ENCODE peak calls at places on chromosomes 4 and X, in five cellular contexts. J is K562, I is GM12891, E is GM12878, X is HepG2. U is an unnamed sample.

GRCh38 chrX:133374874-133375387 is 40.4 kb downstream of the GPC4 start:
- DNase-seq in J (no peak), I (no peak), E (no peak), X (no peak), U (no peak)

GRCh38 chrX:78333521-78333920 is 6.1 kb upstream of the CYSLTR1 start:
- DNase-seq in J (no peak), I (no peak), E (no peak), X (no peak), U (no peak)

GRCh38 chr4:3469386-3470243 is 6.5 kb downstream of the DOK7 start:
- DNase-seq in J (no peak), I (no peak), E (no peak), X (no peak), U (no peak)

GRCh38 chrX:99469439-99469838 is 940.6 kb downstream of the PCDH19 start:
- DNase-seq in J (no peak), I (no peak), E (no peak), X (no peak), U (no peak)

GRCh38 chrX:12405306-12405705 is 267.0 kb downstream of the FRMPD4 start:
- DNase-seq in J (no peak), I (no peak), E (no peak), X (no peak), U (no peak)

GRCh38 chr4:182212211-182212761 is 30.9 kb upstream of the TENM3 start:
- DNase-seq in J (no peak), I (no peak), E (no peak), X (no peak), U (no peak)

GRCh38 chr4:159434496-159435241 is 331.8 kb downstream of the RAPGEF2 start:
- DNase-seq in J (no peak), I (no peak), E (no peak), X (no peak), U (no peak)

GRCh38 chrX:2188316-2188715 is 312.5 kb downstream of the DHRSX start:
- DNase-seq in J (peak; percentile 65), I (no peak), E (no peak), X (peak; percentile 54), U (no peak)

GRCh38 chr4:11813951-11814446 is 385.3 kb upstream of the HS3ST1 start:
- DNase-seq in J (no peak), I (no peak), E (no peak), X (no peak), U (no peak)

GRCh38 chrX:129905787-129906580 is at the start of gene UTP14A:
- DNase-seq in J (peak; percentile 96), I (peak; percentile 42), E (peak; percentile 68), X (peak; percentile 87), U (peak; percentile 51)
- TF ChIP-seq POLR2A in J (peak; percentile 92), I (peak; percentile 75), E (peak; percentile 76), X (peak; percentile 67), U (peak; percentile 69)

GRCh38 chr4:153467154-153467896 is 1.2 kb downstream of the TMEM131L start:
- DNase-seq in J (peak; percentile 85), I (peak; percentile 68), E (peak; percentile 88), X (peak; percentile 52), U (peak; percentile 72)
- TF ChIP-seq POLR2AphosphoS5 in J (no peak), I (peak; percentile 67), E (peak; percentile 81), X (no peak), U (peak; percentile 69)

GRCh38 chrX:104330966-104331365 is 76.2 kb upstream of the ESX1 start:
- DNase-seq in J (no peak), I (no peak), E (no peak), X (no peak), U (no peak)

GRCh38 chrX:104334971-104335370 is 80.2 kb upstream of the ESX1 start:
- DNase-seq in J (no peak), I (no peak), E (no peak), X (no peak), U (no peak)

DNA sequence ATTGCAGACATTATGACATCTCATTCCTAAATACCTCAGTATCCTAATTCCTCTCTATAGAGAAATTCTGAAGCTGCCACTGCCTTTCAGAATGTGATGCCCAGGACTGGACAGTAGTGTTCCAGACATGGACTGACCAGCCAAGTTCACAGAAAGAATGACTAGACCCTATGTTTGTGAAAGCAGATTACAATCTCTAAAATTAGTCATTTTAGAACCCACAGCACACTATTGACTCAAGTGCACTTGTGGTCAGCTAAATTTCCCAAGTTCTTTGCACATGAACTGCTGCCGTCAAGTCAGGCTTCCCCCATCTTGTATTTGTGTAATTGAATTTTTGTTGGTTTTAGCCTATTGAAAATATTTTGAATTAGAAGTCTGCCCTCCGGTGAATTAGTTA is 81.0 kb upstream of the ESX1 start:
- DNase-seq in J (no peak), I (no peak), E (no peak), X (no peak), U (no peak)
- TF ChIP-seq TAF1 in J (no peak), I (no peak), E (no peak), X (no peak), U (no peak)

DNA sequence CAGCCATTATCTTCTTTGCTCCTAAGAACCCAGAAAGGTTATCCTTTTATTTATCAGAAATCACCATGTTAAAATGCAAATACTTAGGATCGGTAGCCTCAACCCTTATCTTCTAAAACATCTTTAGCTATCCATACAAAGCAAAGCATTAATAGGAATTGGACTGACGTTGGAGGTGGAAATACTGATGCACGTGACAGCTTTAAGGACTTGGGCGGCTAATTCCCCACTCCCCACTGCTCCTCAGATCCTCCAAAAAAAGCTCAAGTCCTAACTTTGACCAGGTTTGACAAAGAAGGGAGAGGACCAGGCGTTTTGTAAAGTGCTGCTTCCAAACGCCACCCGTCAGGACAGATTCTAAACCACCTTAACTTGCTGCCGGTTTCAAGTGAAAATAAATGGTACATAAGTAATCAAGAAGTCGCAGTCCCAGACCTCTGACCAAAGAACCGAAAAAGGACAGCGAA is 496 bp upstream of the SPCS3 start:
- DNase-seq in J (no peak), I (no peak), E (no peak), X (no peak), U (no peak)
- TF ChIP-seq POLR2A in J (peak; percentile 70), I (no peak), E (no peak), X (no peak), U (no peak)

GRCh38 chr4:185128272-185129119 is 14.6 kb upstream of the SLC25A4 start:
- DNase-seq in J (no peak), I (peak; percentile 51), E (no peak), X (no peak), U (peak; percentile 56)
- TF ChIP-seq POLR2AphosphoS5 in J (no peak), I (no peak), E (no peak), X (no peak), U (no peak)

DNA sequence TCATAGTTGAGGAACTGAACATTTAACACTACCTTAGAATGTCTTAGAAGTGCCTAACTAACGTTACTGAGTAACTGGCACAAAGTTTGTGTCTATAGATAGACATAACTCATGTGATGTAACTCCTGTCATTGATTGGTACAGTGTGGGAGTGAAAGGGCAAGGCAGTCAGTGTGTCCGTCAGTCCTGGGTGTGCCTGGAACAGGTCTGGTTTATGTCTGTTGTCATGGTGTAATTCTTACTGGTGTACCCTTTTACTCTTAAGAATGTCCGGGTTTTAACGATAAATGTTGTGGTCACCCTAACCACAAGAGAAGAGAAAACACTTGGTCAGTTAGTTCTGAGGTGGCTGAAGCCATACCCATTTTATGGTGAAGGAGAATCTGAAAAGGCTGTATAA is 93.1 kb upstream of the ESX1 start:
- DNase-seq in J (no peak), I (no peak), E (no peak), X (no peak), U (no peak)
- TF ChIP-seq TAF1 in J (no peak), I (no peak), E (no peak), X (no peak), U (no peak)

DNA sequence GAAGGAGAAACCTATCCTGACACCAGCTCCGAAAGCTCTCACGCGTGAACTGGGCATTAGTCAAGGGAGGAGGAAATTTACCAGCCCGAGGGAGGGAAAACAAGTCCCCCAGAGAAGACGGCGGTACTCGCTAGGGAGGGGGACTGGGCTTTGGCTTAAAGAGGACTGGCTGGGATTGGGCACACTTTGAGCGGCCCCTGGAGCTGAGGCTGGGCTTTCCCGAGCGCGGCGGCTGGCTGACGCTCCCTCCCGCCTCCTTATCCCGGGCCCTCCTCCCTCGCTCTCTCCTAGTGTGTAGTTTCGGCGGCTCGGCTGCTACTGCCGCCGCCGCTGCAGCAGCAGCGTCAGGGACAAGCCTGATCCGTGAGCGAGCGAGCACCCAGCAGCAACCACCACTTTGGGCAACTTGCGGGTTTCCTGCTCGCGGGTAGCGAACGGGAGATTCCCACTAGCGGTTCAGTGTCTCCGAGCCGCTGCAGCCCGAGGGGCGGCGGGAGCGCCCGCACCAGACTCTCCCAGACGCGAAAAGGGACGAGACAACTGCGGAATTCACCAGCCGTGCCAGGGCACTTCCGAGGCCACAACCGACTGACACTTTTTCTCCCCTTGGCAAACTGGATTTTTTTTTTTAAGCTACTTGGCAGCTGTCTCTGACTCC is 677 bp upstream of the PCDH7 start:
- DNase-seq in J (no peak), I (no peak), E (no peak), X (no peak), U (peak; percentile 13)
- TF ChIP-seq POLR2A in J (no peak), I (no peak), E (no peak), X (no peak), U (no peak)

DNA sequence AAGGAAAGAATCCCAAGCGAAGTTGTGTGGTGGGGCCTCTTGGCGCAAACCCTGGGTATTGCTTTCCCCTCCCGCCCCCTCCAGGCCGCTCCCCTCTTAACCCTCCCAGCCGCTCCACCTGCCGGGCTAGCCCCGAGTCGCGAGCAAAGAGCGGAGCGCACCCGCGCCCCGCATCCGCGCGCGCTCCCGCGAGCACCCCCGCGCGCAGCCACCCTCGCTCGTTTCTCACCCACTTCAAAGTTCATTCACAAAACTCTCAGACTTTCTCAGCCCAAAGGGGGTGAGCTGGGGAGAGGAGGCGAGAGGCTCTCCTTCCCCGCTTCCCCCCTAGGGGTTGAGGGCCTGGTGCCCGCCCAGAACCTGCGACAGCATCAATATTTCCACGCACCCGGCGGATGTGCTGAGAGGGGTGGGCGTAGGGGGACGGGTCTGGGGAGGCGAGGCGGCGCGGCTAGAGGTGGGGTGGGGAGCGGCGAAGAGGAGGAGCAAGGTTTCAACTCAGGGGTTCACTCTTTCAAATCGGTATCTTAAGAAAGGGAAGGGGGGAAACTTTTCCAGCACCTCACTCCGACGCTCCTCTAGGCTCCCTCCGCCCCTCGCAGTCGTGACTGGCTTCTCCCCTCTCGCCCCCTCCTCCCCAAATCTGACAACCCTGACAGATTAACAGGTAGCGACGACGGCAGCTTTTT is 1.8 kb downstream of the MAML3 start:
- DNase-seq in J (peak; percentile 60), I (peak; percentile 27), E (no peak), X (no peak), U (peak; percentile 31)
- TF ChIP-seq POLR2AphosphoS5 in J (no peak), I (no peak), E (no peak), X (no peak), U (no peak)

DNA sequence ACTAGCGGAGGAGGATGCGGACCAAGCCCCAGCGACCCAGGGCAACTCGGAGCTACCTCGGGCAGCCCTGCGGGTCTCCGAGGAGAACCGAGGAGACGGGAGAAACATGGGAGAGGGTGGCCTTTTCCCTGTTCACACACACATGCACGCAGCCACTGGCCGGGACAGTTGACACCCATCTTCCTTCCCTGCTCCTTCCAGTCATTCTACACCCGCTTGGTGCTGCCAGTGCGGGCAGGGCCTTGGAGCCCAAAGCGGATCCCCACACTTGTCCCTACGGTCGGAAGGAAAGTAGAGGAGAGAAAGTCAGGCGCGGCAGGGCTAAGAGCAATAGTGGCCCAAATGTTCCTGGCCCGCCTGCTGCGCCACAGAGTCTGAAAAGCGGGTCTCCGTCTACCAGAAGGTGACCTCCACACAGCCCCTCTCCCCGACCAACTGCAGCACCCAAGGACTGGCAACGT is 1.1 kb upstream of the PPP3CA start:
- DNase-seq in J (no peak), I (no peak), E (no peak), X (no peak), U (peak; percentile 24)
- TF ChIP-seq TAF1 in J (no peak), I (no peak), E (no peak), X (no peak), U (no peak)

U was measured in GM12892.